ENCODE peak calls at places on chromosomes 11 and 22, in seven cellular contexts. One of them, this sample, is unnamed.
A peak's percentile ranks its signal among the peaks of the same experiment; 100 is the strongest.

GRCh38 chr22:50201191-50202129 is 649 bp downstream of the SELENOO start:
- DNase-seq in colonic mucosa: peak; percentile 45
- DNase-seq in glutamatergic neuron: no peak
- DNase-seq in RWPE1: no peak
- DNase-seq in Panc1: no peak
- DNase-seq in A549: no peak
- DNase-seq in HFFc6: no peak
- DNase-seq in this sample: peak; percentile 52

GRCh38 chr11:33214187-33214586 is 43.0 kb upstream of the HIPK3 start:
- DNase-seq in colonic mucosa: no peak
- DNase-seq in glutamatergic neuron: no peak
- DNase-seq in RWPE1: no peak
- DNase-seq in Panc1: no peak
- DNase-seq in A549: no peak
- DNase-seq in HFFc6: no peak
- DNase-seq in this sample: no peak

GRCh38 chr11:7019500-7020182 is 505 bp downstream of the ZNF214 start:
- DNase-seq in colonic mucosa: peak; percentile 24
- DNase-seq in glutamatergic neuron: peak; percentile 39
- DNase-seq in RWPE1: peak; percentile 37
- DNase-seq in Panc1: no peak
- DNase-seq in A549: no peak
- DNase-seq in HFFc6: no peak
- DNase-seq in this sample: peak; percentile 52

GRCh38 chr11:12090761-12091261 is 19.6 kb upstream of the MICAL2 start:
- DNase-seq in colonic mucosa: peak; percentile 93
- DNase-seq in glutamatergic neuron: no peak
- DNase-seq in RWPE1: peak; percentile 92
- DNase-seq in Panc1: no peak
- DNase-seq in A549: no peak
- DNase-seq in HFFc6: no peak
- DNase-seq in this sample: no peak

GRCh38 chr11:86511086-86511551 is 136.4 kb downstream of the CCDC81 start:
- DNase-seq in colonic mucosa: peak; percentile 35
- DNase-seq in glutamatergic neuron: no peak
- DNase-seq in RWPE1: peak; percentile 51
- DNase-seq in Panc1: no peak
- DNase-seq in A549: peak; percentile 25
- DNase-seq in HFFc6: peak; percentile 48
- DNase-seq in this sample: no peak

GRCh38 chr11:2708151-2708581 is 8.4 kb upstream of the KCNQ1OT1 start:
- DNase-seq in colonic mucosa: no peak
- DNase-seq in glutamatergic neuron: no peak
- DNase-seq in RWPE1: no peak
- DNase-seq in Panc1: no peak
- DNase-seq in A549: no peak
- DNase-seq in HFFc6: no peak
- DNase-seq in this sample: no peak

GRCh38 chr11:8711895-8712442 is 29.4 kb downstream of the RPL27A start:
- DNase-seq in colonic mucosa: no peak
- DNase-seq in glutamatergic neuron: no peak
- DNase-seq in RWPE1: no peak
- DNase-seq in Panc1: no peak
- DNase-seq in A549: no peak
- DNase-seq in HFFc6: no peak
- DNase-seq in this sample: no peak

GRCh38 chr11:13009921-13010736 is 1.0 kb downstream of the RASSF10 start:
- DNase-seq in colonic mucosa: peak; percentile 46
- DNase-seq in glutamatergic neuron: peak; percentile 51
- DNase-seq in RWPE1: peak; percentile 24
- DNase-seq in Panc1: no peak
- DNase-seq in A549: peak; percentile 32
- DNase-seq in HFFc6: no peak
- DNase-seq in this sample: peak; percentile 56

GRCh38 chr22:43582394-43582793 is 170.6 kb downstream of the MPPED1 start:
- DNase-seq in colonic mucosa: no peak
- DNase-seq in glutamatergic neuron: no peak
- DNase-seq in RWPE1: no peak
- DNase-seq in Panc1: no peak
- DNase-seq in A549: no peak
- DNase-seq in HFFc6: no peak
- DNase-seq in this sample: no peak

GRCh38 chr11:36509265-36509664 is 807 bp downstream of the TRAF6 start:
- DNase-seq in colonic mucosa: peak; percentile 24
- DNase-seq in glutamatergic neuron: no peak
- DNase-seq in RWPE1: peak; percentile 7
- DNase-seq in Panc1: no peak
- DNase-seq in A549: no peak
- DNase-seq in HFFc6: peak; percentile 13
- DNase-seq in this sample: peak; percentile 13

GRCh38 chr22:31081963-31082605 is 966 bp downstream of the SMTN start:
- DNase-seq in colonic mucosa: no peak
- DNase-seq in glutamatergic neuron: no peak
- DNase-seq in RWPE1: peak; percentile 73
- DNase-seq in Panc1: no peak
- DNase-seq in A549: no peak
- DNase-seq in HFFc6: peak; percentile 59
- DNase-seq in this sample: no peak

GRCh38 chr22:41919357-41920224 is 4.7 kb upstream of the SHISA8 start:
- DNase-seq in colonic mucosa: peak; percentile 84
- DNase-seq in glutamatergic neuron: peak; percentile 81
- DNase-seq in RWPE1: no peak
- DNase-seq in Panc1: no peak
- DNase-seq in A549: no peak
- DNase-seq in HFFc6: no peak
- DNase-seq in this sample: peak; percentile 90

GRCh38 chr11:114562166-114562916 is 2.7 kb upstream of the NXPE1 start:
- DNase-seq in colonic mucosa: no peak
- DNase-seq in glutamatergic neuron: no peak
- DNase-seq in RWPE1: no peak
- DNase-seq in Panc1: no peak
- DNase-seq in A549: no peak
- DNase-seq in HFFc6: peak; percentile 0
- DNase-seq in this sample: no peak

GRCh38 chr11:45215098-45215497 is 68.7 kb downstream of the PRDM11 start:
- DNase-seq in colonic mucosa: no peak
- DNase-seq in glutamatergic neuron: no peak
- DNase-seq in RWPE1: no peak
- DNase-seq in Panc1: no peak
- DNase-seq in A549: no peak
- DNase-seq in HFFc6: no peak
- DNase-seq in this sample: no peak

GRCh38 chr11:76962583-76963416 is 71.4 kb upstream of the B3GNT6 start:
- DNase-seq in colonic mucosa: peak; percentile 67
- DNase-seq in glutamatergic neuron: no peak
- DNase-seq in RWPE1: no peak
- DNase-seq in Panc1: no peak
- DNase-seq in A549: no peak
- DNase-seq in HFFc6: no peak
- DNase-seq in this sample: no peak

GRCh38 chr11:108906329-108906728 is 241.5 kb downstream of the DDX10 start:
- DNase-seq in colonic mucosa: no peak
- DNase-seq in glutamatergic neuron: no peak
- DNase-seq in RWPE1: peak; percentile 55
- DNase-seq in Panc1: no peak
- DNase-seq in A549: no peak
- DNase-seq in HFFc6: peak; percentile 80
- DNase-seq in this sample: no peak

GRCh38 chr22:41184679-41185078 is 20.4 kb upstream of the L3MBTL2 start:
- DNase-seq in colonic mucosa: no peak
- DNase-seq in glutamatergic neuron: no peak
- DNase-seq in RWPE1: no peak
- DNase-seq in Panc1: no peak
- DNase-seq in A549: no peak
- DNase-seq in HFFc6: no peak
- DNase-seq in this sample: no peak

GRCh38 chr11:61751384-61751783 is 1.1 kb upstream of the MYRF start:
- DNase-seq in colonic mucosa: no peak
- DNase-seq in glutamatergic neuron: no peak
- DNase-seq in RWPE1: no peak
- DNase-seq in Panc1: no peak
- DNase-seq in A549: no peak
- DNase-seq in HFFc6: no peak
- DNase-seq in this sample: no peak

GRCh38 chr22:28351585-28351984 is 328.1 kb downstream of the TTC28 start:
- DNase-seq in colonic mucosa: no peak
- DNase-seq in glutamatergic neuron: no peak
- DNase-seq in RWPE1: no peak
- DNase-seq in Panc1: no peak
- DNase-seq in A549: no peak
- DNase-seq in HFFc6: no peak
- DNase-seq in this sample: no peak

GRCh38 chr11:78370406-78371172 is 47.0 kb downstream of the GAB2 start:
- DNase-seq in colonic mucosa: no peak
- DNase-seq in glutamatergic neuron: no peak
- DNase-seq in RWPE1: no peak
- DNase-seq in Panc1: no peak
- DNase-seq in A549: no peak
- DNase-seq in HFFc6: no peak
- DNase-seq in this sample: no peak

GRCh38 chr22:45552580-45553332 is 50.1 kb downstream of the FBLN1 start:
- DNase-seq in colonic mucosa: peak; percentile 41
- DNase-seq in glutamatergic neuron: peak; percentile 56
- DNase-seq in RWPE1: no peak
- DNase-seq in Panc1: no peak
- DNase-seq in A549: no peak
- DNase-seq in HFFc6: peak; percentile 94
- DNase-seq in this sample: peak; percentile 51

GRCh38 chr11:133911169-133911568 is 45.6 kb downstream of the IGSF9B start:
- DNase-seq in colonic mucosa: no peak
- DNase-seq in glutamatergic neuron: no peak
- DNase-seq in RWPE1: no peak
- DNase-seq in Panc1: no peak
- DNase-seq in A549: no peak
- DNase-seq in HFFc6: no peak
- DNase-seq in this sample: no peak

GRCh38 chr22:41234815-41235687 is 5.7 kb downstream of the CHADL start:
- DNase-seq in colonic mucosa: no peak
- DNase-seq in glutamatergic neuron: no peak
- DNase-seq in RWPE1: no peak
- DNase-seq in Panc1: no peak
- DNase-seq in A549: no peak
- DNase-seq in HFFc6: no peak
- DNase-seq in this sample: no peak

GRCh38 chr11:82315093-82315492 is 418.6 kb downstream of the FAM181B start:
- DNase-seq in colonic mucosa: no peak
- DNase-seq in glutamatergic neuron: peak; percentile 30
- DNase-seq in RWPE1: peak; percentile 6
- DNase-seq in Panc1: no peak
- DNase-seq in A549: no peak
- DNase-seq in HFFc6: no peak
- DNase-seq in this sample: peak; percentile 59

GRCh38 chr11:2325719-2326118 is 23.9 kb downstream of the TSPAN32 start:
- DNase-seq in colonic mucosa: no peak
- DNase-seq in glutamatergic neuron: no peak
- DNase-seq in RWPE1: peak; percentile 48
- DNase-seq in Panc1: no peak
- DNase-seq in A549: no peak
- DNase-seq in HFFc6: peak; percentile 50
- DNase-seq in this sample: no peak

GRCh38 chr11:2869561-2870427 is 15.8 kb downstream of the CDKN1C start:
- DNase-seq in colonic mucosa: no peak
- DNase-seq in glutamatergic neuron: peak; percentile 71
- DNase-seq in RWPE1: no peak
- DNase-seq in Panc1: no peak
- DNase-seq in A549: no peak
- DNase-seq in HFFc6: no peak
- DNase-seq in this sample: peak; percentile 73

GRCh38 chr22:39183991-39184585 is 31.6 kb upstream of the CBX7 start:
- DNase-seq in colonic mucosa: no peak
- DNase-seq in glutamatergic neuron: no peak
- DNase-seq in RWPE1: no peak
- DNase-seq in Panc1: no peak
- DNase-seq in A549: no peak
- DNase-seq in HFFc6: no peak
- DNase-seq in this sample: no peak
- TF ChIP-seq CTCF in colonic mucosa: no peak
- TF ChIP-seq CTCF in glutamatergic neuron: no peak
- TF ChIP-seq CTCF in RWPE1: no peak
- TF ChIP-seq CTCF in Panc1: no peak
- TF ChIP-seq CTCF in A549: no peak
- TF ChIP-seq CTCF in HFFc6: no peak
- TF ChIP-seq CTCF in this sample: no peak

GRCh38 chr22:35436421-35436820 is 36.5 kb downstream of the MCM5 start:
- DNase-seq in colonic mucosa: no peak
- DNase-seq in glutamatergic neuron: no peak
- DNase-seq in RWPE1: no peak
- DNase-seq in Panc1: no peak
- DNase-seq in A549: no peak
- DNase-seq in HFFc6: no peak
- DNase-seq in this sample: no peak
- TF ChIP-seq CTCF in colonic mucosa: no peak
- TF ChIP-seq CTCF in glutamatergic neuron: no peak
- TF ChIP-seq CTCF in RWPE1: no peak
- TF ChIP-seq CTCF in Panc1: no peak
- TF ChIP-seq CTCF in A549: no peak
- TF ChIP-seq CTCF in HFFc6: no peak
- TF ChIP-seq CTCF in this sample: no peak

GRCh38 chr11:119622454-119623143 is 106.4 kb downstream of the NECTIN1 start:
- DNase-seq in colonic mucosa: no peak
- DNase-seq in glutamatergic neuron: no peak
- DNase-seq in RWPE1: no peak
- DNase-seq in Panc1: no peak
- DNase-seq in A549: no peak
- DNase-seq in HFFc6: no peak
- DNase-seq in this sample: no peak
- TF ChIP-seq CTCF in colonic mucosa: no peak
- TF ChIP-seq CTCF in glutamatergic neuron: no peak
- TF ChIP-seq CTCF in RWPE1: no peak
- TF ChIP-seq CTCF in Panc1: no peak
- TF ChIP-seq CTCF in A549: no peak
- TF ChIP-seq CTCF in HFFc6: no peak
- TF ChIP-seq CTCF in this sample: no peak

DNA sequence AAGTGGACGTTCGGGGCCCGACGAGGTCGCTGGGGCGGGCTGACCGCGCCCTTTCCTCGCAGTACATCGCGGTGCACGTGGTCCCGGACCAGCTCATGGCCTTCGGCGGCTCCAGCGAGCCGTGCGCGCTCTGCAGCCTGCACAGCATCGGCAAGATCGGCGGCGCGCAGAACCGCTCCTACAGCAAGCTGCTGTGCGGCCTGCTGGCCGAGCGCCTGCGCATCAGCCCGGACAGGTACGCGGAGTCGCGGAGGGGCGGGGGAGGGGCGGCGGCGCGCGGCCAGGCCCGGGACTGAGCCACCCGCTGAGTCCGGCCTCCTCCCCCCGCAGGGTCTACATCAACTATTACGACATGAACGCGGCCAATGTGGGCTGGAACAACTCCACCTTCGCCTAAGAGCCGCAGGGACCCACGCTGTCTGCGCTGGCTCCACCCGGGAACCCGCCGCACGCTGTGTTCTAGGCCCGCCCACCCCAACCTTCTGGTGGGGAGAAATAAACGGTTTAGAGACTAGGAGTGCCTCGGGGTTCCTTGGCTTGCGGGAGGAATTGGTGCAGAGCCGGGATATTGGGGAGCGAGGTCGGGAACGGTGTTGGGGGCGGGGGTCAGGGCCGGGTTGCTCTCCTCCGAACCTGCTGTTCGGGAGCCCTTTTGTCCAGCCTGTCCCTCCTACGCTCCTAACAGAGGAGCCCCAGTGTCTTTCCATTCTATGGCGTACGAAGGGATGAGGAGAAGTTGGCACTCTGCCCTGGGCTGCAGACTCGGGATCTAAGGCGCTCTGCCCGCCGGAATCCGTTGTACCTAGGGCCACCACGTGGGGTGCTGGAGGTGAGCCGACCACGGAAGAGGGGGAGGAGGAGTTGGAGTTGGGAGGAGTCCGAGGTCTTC is 771 bp downstream of the MIF start:
- DNase-seq in colonic mucosa: peak; percentile 85
- DNase-seq in glutamatergic neuron: peak; percentile 80
- DNase-seq in RWPE1: peak; percentile 73
- DNase-seq in Panc1: peak; percentile 28
- DNase-seq in A549: peak; percentile 72
- DNase-seq in HFFc6: peak; percentile 60
- DNase-seq in this sample: peak; percentile 65
- TF ChIP-seq CTCF in colonic mucosa: peak; percentile 30
- TF ChIP-seq CTCF in glutamatergic neuron: peak; percentile 64
- TF ChIP-seq CTCF in RWPE1: no peak
- TF ChIP-seq CTCF in Panc1: peak; percentile 36
- TF ChIP-seq CTCF in A549: no peak
- TF ChIP-seq CTCF in HFFc6: peak; percentile 63
- TF ChIP-seq CTCF in this sample: peak; percentile 36